ENCODE peak calls at places on chromosomes 16 and 17, in six cellular contexts. One of them, this sample, is unnamed. For H3K36me3, the result is how much of the 10 kb centered on the place peaks cover.

GRCh38 chr17:35129973-35130351 is 8.5 kb downstream of the FNDC8 start:
- DNase-seq in heart right ventricle: no peak
- DNase-seq in mucosa of descending colon: no peak
- DNase-seq in left ventricle myocardium inferior: no peak
- DNase-seq in cardiac muscle cell: no peak
- DNase-seq in H1: no peak
- DNase-seq in this sample: no peak

GRCh38 chr17:78992542-78993212 is 13.0 kb upstream of the LGALS3BP start:
- DNase-seq in left ventricle myocardium inferior: no peak
- DNase-seq in heart right ventricle: peak
- DNase-seq in mucosa of descending colon: peak
- DNase-seq in H1: no peak
- DNase-seq in cardiac muscle cell: no peak
- DNase-seq in this sample: no peak

GRCh38 chr16:11277607-11278337 is 1.5 kb upstream of the PRM2 start:
- DNase-seq in mucosa of descending colon: no peak
- DNase-seq in H1: no peak
- DNase-seq in heart right ventricle: no peak
- DNase-seq in cardiac muscle cell: no peak
- DNase-seq in left ventricle myocardium inferior: no peak
- DNase-seq in this sample: no peak

GRCh38 chr16:66701516-66701915 is 5.0 kb upstream of the CMTM4 start:
- DNase-seq in left ventricle myocardium inferior: no peak
- DNase-seq in heart right ventricle: no peak
- DNase-seq in H1: no peak
- DNase-seq in cardiac muscle cell: no peak
- DNase-seq in mucosa of descending colon: no peak
- DNase-seq in this sample: no peak

GRCh38 chr17:2542456-2542855 is 30.8 kb upstream of the METTL16 start:
- DNase-seq in heart right ventricle: no peak
- DNase-seq in mucosa of descending colon: no peak
- DNase-seq in left ventricle myocardium inferior: no peak
- DNase-seq in cardiac muscle cell: no peak
- DNase-seq in H1: no peak
- DNase-seq in this sample: no peak

GRCh38 chr17:64780096-64781012 is 118.2 kb upstream of the SMURF2 start:
- DNase-seq in cardiac muscle cell: no peak
- DNase-seq in mucosa of descending colon: peak
- DNase-seq in heart right ventricle: peak
- DNase-seq in H1: peak
- DNase-seq in left ventricle myocardium inferior: peak
- DNase-seq in this sample: no peak

GRCh38 chr16:53159781-53160436 is 105.1 kb downstream of the CHD9 start:
- DNase-seq in H1: peak
- DNase-seq in cardiac muscle cell: peak
- DNase-seq in left ventricle myocardium inferior: no peak
- DNase-seq in mucosa of descending colon: peak
- DNase-seq in heart right ventricle: no peak
- DNase-seq in this sample: no peak

GRCh38 chr17:41985919-41986318 is 19.3 kb downstream of the CNP start:
- DNase-seq in H1: no peak
- DNase-seq in heart right ventricle: no peak
- DNase-seq in cardiac muscle cell: no peak
- DNase-seq in left ventricle myocardium inferior: no peak
- DNase-seq in mucosa of descending colon: no peak
- DNase-seq in this sample: no peak

GRCh38 chr16:57997176-57997527 is 3.3 kb downstream of the ZNF319 start:
- DNase-seq in H1: no peak
- DNase-seq in heart right ventricle: no peak
- DNase-seq in mucosa of descending colon: no peak
- DNase-seq in cardiac muscle cell: no peak
- DNase-seq in left ventricle myocardium inferior: no peak
- DNase-seq in this sample: no peak

GRCh38 chr16:785563-786535 is 2.3 kb downstream of the RPUSD1 start:
- DNase-seq in cardiac muscle cell: peak
- DNase-seq in heart right ventricle: peak
- DNase-seq in mucosa of descending colon: peak
- DNase-seq in left ventricle myocardium inferior: peak
- DNase-seq in H1: peak
- DNase-seq in this sample: peak

GRCh38 chr16:68228652-68229051 is 7.3 kb downstream of the ESRP2 start:
- DNase-seq in heart right ventricle: no peak
- DNase-seq in H1: no peak
- DNase-seq in cardiac muscle cell: no peak
- DNase-seq in left ventricle myocardium inferior: no peak
- DNase-seq in mucosa of descending colon: no peak
- DNase-seq in this sample: no peak

GRCh38 chr17:40159456-40159855 is 17.8 kb upstream of the RAPGEFL1 start:
- DNase-seq in mucosa of descending colon: no peak
- DNase-seq in heart right ventricle: no peak
- DNase-seq in H1: no peak
- DNase-seq in left ventricle myocardium inferior: no peak
- DNase-seq in cardiac muscle cell: no peak
- DNase-seq in this sample: no peak

GRCh38 chr16:57186630-57187507 is 740 bp downstream of the RSPRY1 start:
- DNase-seq in H1: peak
- DNase-seq in left ventricle myocardium inferior: no peak
- DNase-seq in heart right ventricle: no peak
- DNase-seq in mucosa of descending colon: peak
- DNase-seq in cardiac muscle cell: peak
- DNase-seq in this sample: no peak

GRCh38 chr16:16197966-16198365 is 25.3 kb downstream of the ABCC6 start:
- DNase-seq in heart right ventricle: no peak
- DNase-seq in left ventricle myocardium inferior: no peak
- DNase-seq in H1: no peak
- DNase-seq in cardiac muscle cell: no peak
- DNase-seq in mucosa of descending colon: no peak
- DNase-seq in this sample: no peak

GRCh38 chr17:43545383-43545632 is 832 bp downstream of the ETV4 start:
- DNase-seq in left ventricle myocardium inferior: peak
- DNase-seq in heart right ventricle: peak
- DNase-seq in H1: peak
- DNase-seq in cardiac muscle cell: peak
- DNase-seq in mucosa of descending colon: peak
- DNase-seq in this sample: no peak

GRCh38 chr17:5019475-5019956 is 15.7 kb downstream of the SLC52A1 start:
- DNase-seq in mucosa of descending colon: no peak
- DNase-seq in left ventricle myocardium inferior: no peak
- DNase-seq in cardiac muscle cell: peak
- DNase-seq in H1: no peak
- DNase-seq in heart right ventricle: no peak
- DNase-seq in this sample: no peak

GRCh38 chr17:5020502-5021023 is 14.7 kb downstream of the SLC52A1 start:
- DNase-seq in H1: no peak
- DNase-seq in cardiac muscle cell: no peak
- DNase-seq in left ventricle myocardium inferior: no peak
- DNase-seq in mucosa of descending colon: no peak
- DNase-seq in heart right ventricle: no peak
- DNase-seq in this sample: no peak

GRCh38 chr17:5023588-5024147 is 11.6 kb downstream of the SLC52A1 start:
- DNase-seq in heart right ventricle: no peak
- DNase-seq in left ventricle myocardium inferior: no peak
- DNase-seq in cardiac muscle cell: no peak
- DNase-seq in H1: no peak
- DNase-seq in mucosa of descending colon: no peak
- DNase-seq in this sample: no peak

GRCh38 chr17:5024604-5025003 is 10.6 kb downstream of the SLC52A1 start:
- DNase-seq in heart right ventricle: no peak
- DNase-seq in mucosa of descending colon: no peak
- DNase-seq in H1: no peak
- DNase-seq in left ventricle myocardium inferior: no peak
- DNase-seq in cardiac muscle cell: no peak
- DNase-seq in this sample: no peak

DNA sequence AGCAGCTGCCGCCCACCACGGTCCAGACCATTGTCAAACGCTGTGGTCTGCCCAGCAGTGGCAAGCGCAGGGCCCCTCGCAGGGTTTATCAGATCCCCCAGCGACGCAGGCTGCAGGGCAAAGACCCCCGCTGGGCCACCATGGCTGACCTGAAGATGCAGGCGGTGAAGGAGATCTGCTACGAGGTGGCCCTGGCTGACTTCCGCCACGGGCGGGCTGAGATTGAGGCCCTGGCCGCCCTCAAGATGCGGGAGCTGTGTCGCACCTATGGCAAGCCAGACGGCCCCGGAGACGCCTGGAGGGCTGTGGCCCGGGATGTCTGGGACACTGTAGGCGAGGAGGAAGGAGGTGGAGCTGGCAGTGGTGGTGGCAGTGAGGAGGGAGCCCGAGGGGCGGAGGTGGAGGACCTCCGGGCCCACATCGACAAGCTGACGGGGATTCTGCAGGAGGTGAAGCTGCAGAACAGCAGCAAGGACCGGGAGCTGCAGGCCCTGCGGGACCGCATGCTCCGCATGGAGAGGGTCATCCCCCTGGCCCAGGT is 13.0 kb downstream of the SLC52A1 start:
- DNase-seq in cardiac muscle cell: no peak
- DNase-seq in left ventricle myocardium inferior: no peak
- DNase-seq in H1: no peak
- DNase-seq in heart right ventricle: no peak
- DNase-seq in mucosa of descending colon: no peak
- DNase-seq in this sample: no peak
- H3K36me3 ChIP-seq in cardiac muscle cell: under half
- H3K36me3 ChIP-seq in left ventricle myocardium inferior: half or more
- H3K36me3 ChIP-seq in H1: under half
- H3K36me3 ChIP-seq in heart right ventricle: under half
- H3K36me3 ChIP-seq in mucosa of descending colon: under half
- H3K36me3 ChIP-seq in this sample: half or more

GRCh38 chr17:66260265-66260664 is 31.1 kb upstream of the APOH start:
- DNase-seq in mucosa of descending colon: no peak
- DNase-seq in H1: no peak
- DNase-seq in left ventricle myocardium inferior: no peak
- DNase-seq in cardiac muscle cell: no peak
- DNase-seq in heart right ventricle: no peak
- DNase-seq in this sample: no peak

GRCh38 chr17:66260688-66261087 is 31.5 kb upstream of the APOH start:
- DNase-seq in mucosa of descending colon: no peak
- DNase-seq in H1: no peak
- DNase-seq in heart right ventricle: no peak
- DNase-seq in left ventricle myocardium inferior: no peak
- DNase-seq in cardiac muscle cell: no peak
- DNase-seq in this sample: no peak

GRCh38 chr17:66255112-66255511 is 25.9 kb upstream of the APOH start:
- DNase-seq in left ventricle myocardium inferior: no peak
- DNase-seq in mucosa of descending colon: peak
- DNase-seq in heart right ventricle: no peak
- DNase-seq in cardiac muscle cell: peak
- DNase-seq in H1: no peak
- DNase-seq in this sample: no peak

GRCh38 chr17:66250686-66251085 is 21.5 kb upstream of the APOH start:
- DNase-seq in mucosa of descending colon: no peak
- DNase-seq in cardiac muscle cell: no peak
- DNase-seq in left ventricle myocardium inferior: no peak
- DNase-seq in heart right ventricle: no peak
- DNase-seq in H1: no peak
- DNase-seq in this sample: no peak

DNA sequence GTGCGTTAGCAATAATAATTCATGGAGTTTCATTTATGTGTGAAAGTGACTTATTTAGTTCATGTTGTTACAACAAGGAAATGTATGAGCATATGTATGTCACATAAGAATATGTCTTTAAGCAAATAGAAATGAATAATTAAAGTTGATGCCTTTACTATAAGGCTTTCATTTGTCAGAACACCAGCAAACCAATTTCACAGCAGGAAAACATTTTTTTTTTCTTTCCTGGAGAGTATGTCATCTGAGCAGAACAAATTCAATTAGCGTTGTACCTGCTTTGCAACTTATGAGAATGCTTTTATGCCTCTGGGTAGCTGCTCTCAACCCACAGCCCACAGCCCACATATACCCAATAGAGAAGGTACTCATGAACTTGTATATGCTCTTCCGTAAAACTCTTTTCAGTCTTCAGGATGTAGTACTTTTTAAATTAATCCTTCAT is 26.3 kb upstream of the APOH start:
- DNase-seq in cardiac muscle cell: no peak
- DNase-seq in H1: no peak
- DNase-seq in heart right ventricle: no peak
- DNase-seq in mucosa of descending colon: no peak
- DNase-seq in left ventricle myocardium inferior: no peak
- DNase-seq in this sample: no peak
- H3K4me3 ChIP-seq in cardiac muscle cell: no peak
- H3K4me3 ChIP-seq in H1: no peak
- H3K4me3 ChIP-seq in heart right ventricle: no peak
- H3K4me3 ChIP-seq in mucosa of descending colon: no peak
- H3K4me3 ChIP-seq in left ventricle myocardium inferior: no peak
- H3K4me3 ChIP-seq in this sample: no peak

GRCh38 chr16:30722443-30722842 is 23.5 kb downstream of the SRCAP start:
- DNase-seq in cardiac muscle cell: no peak
- DNase-seq in left ventricle myocardium inferior: no peak
- DNase-seq in H1: no peak
- DNase-seq in heart right ventricle: no peak
- DNase-seq in mucosa of descending colon: no peak
- DNase-seq in this sample: no peak
- H3K36me3 ChIP-seq in cardiac muscle cell: under half
- H3K36me3 ChIP-seq in left ventricle myocardium inferior: half or more
- H3K36me3 ChIP-seq in H1: half or more
- H3K36me3 ChIP-seq in heart right ventricle: under half
- H3K36me3 ChIP-seq in mucosa of descending colon: under half
- H3K36me3 ChIP-seq in this sample: half or more

GRCh38 chr16:14001521-14001920 is 69.6 kb upstream of the MRTFB start:
- DNase-seq in mucosa of descending colon: no peak
- DNase-seq in left ventricle myocardium inferior: no peak
- DNase-seq in H1: no peak
- DNase-seq in heart right ventricle: no peak
- DNase-seq in cardiac muscle cell: no peak
- DNase-seq in this sample: no peak

GRCh38 chr16:14004719-14005315 is 66.3 kb upstream of the MRTFB start:
- DNase-seq in left ventricle myocardium inferior: no peak
- DNase-seq in H1: no peak
- DNase-seq in heart right ventricle: no peak
- DNase-seq in mucosa of descending colon: no peak
- DNase-seq in cardiac muscle cell: no peak
- DNase-seq in this sample: no peak

GRCh38 chr16:14004031-14004718 is 66.9 kb upstream of the MRTFB start:
- DNase-seq in left ventricle myocardium inferior: peak
- DNase-seq in mucosa of descending colon: no peak
- DNase-seq in cardiac muscle cell: no peak
- DNase-seq in heart right ventricle: peak
- DNase-seq in H1: no peak
- DNase-seq in this sample: no peak

GRCh38 chr16:14002416-14002815 is 68.7 kb upstream of the MRTFB start:
- DNase-seq in H1: no peak
- DNase-seq in mucosa of descending colon: no peak
- DNase-seq in heart right ventricle: no peak
- DNase-seq in left ventricle myocardium inferior: no peak
- DNase-seq in cardiac muscle cell: no peak
- DNase-seq in this sample: no peak

GRCh38 chr16:14003119-14003570 is 68.0 kb upstream of the MRTFB start:
- DNase-seq in H1: peak
- DNase-seq in cardiac muscle cell: peak
- DNase-seq in heart right ventricle: peak
- DNase-seq in left ventricle myocardium inferior: peak
- DNase-seq in mucosa of descending colon: peak
- DNase-seq in this sample: peak
- H3K4me3 ChIP-seq in H1: peak
- H3K4me3 ChIP-seq in cardiac muscle cell: no peak
- H3K4me3 ChIP-seq in heart right ventricle: peak
- H3K4me3 ChIP-seq in left ventricle myocardium inferior: peak
- H3K4me3 ChIP-seq in mucosa of descending colon: no peak
- H3K4me3 ChIP-seq in this sample: peak